ENCODE peak calls at places on chromosomes 16 and 17, in six cellular contexts. One of them, this sample, is unnamed.

GRCh38 chr16:85329059-85329812 is 217.0 kb upstream of the CIBAR2 start:
- DNase-seq in SHP77 treated with DMSO at 0.1 percent for 48 hours: peak
- DNase-seq in NCI-H2081: peak
- DNase-seq in AG08395: no peak
- DNase-seq in anterior cingulate cortex: no peak
- DNase-seq in effector memory CD8-positive, alpha-beta T cell: no peak
- DNase-seq in this sample: peak

GRCh38 chr16:59886021-59886420 is 1151.9 kb upstream of the GOT2 start:
- DNase-seq in SHP77 treated with DMSO at 0.1 percent for 48 hours: no peak
- DNase-seq in NCI-H2081: no peak
- DNase-seq in AG08395: peak
- DNase-seq in anterior cingulate cortex: no peak
- DNase-seq in effector memory CD8-positive, alpha-beta T cell: no peak
- DNase-seq in this sample: peak

GRCh38 chr16:84501077-84501735 is 3.3 kb downstream of the MEAK7 start:
- DNase-seq in SHP77 treated with DMSO at 0.1 percent for 48 hours: no peak
- DNase-seq in NCI-H2081: no peak
- DNase-seq in AG08395: peak
- DNase-seq in anterior cingulate cortex: no peak
- DNase-seq in effector memory CD8-positive, alpha-beta T cell: no peak
- DNase-seq in this sample: peak

GRCh38 chr17:57927048-57927723 is 28.0 kb downstream of the CUEDC1 start:
- DNase-seq in SHP77 treated with DMSO at 0.1 percent for 48 hours: peak
- DNase-seq in NCI-H2081: peak
- DNase-seq in AG08395: peak
- DNase-seq in anterior cingulate cortex: no peak
- DNase-seq in effector memory CD8-positive, alpha-beta T cell: no peak
- DNase-seq in this sample: peak

GRCh38 chr17:41775394-41776226 is 10.9 kb downstream of the JUP start:
- DNase-seq in SHP77 treated with DMSO at 0.1 percent for 48 hours: no peak
- DNase-seq in NCI-H2081: no peak
- DNase-seq in AG08395: no peak
- DNase-seq in anterior cingulate cortex: no peak
- DNase-seq in effector memory CD8-positive, alpha-beta T cell: no peak
- DNase-seq in this sample: no peak

GRCh38 chr16:16075463-16076399 is 126.3 kb downstream of the ABCC1 start:
- DNase-seq in SHP77 treated with DMSO at 0.1 percent for 48 hours: no peak
- DNase-seq in NCI-H2081: no peak
- DNase-seq in AG08395: no peak
- DNase-seq in anterior cingulate cortex: no peak
- DNase-seq in effector memory CD8-positive, alpha-beta T cell: no peak
- DNase-seq in this sample: no peak

GRCh38 chr17:76529224-76529642 is 8.3 kb downstream of the CYGB start:
- DNase-seq in SHP77 treated with DMSO at 0.1 percent for 48 hours: no peak
- DNase-seq in NCI-H2081: no peak
- DNase-seq in AG08395: peak
- DNase-seq in anterior cingulate cortex: peak
- DNase-seq in effector memory CD8-positive, alpha-beta T cell: no peak
- DNase-seq in this sample: peak

GRCh38 chr16:88306860-88307545 is 75.8 kb upstream of the ZNF469 start:
- DNase-seq in SHP77 treated with DMSO at 0.1 percent for 48 hours: no peak
- DNase-seq in NCI-H2081: no peak
- DNase-seq in AG08395: peak
- DNase-seq in anterior cingulate cortex: no peak
- DNase-seq in effector memory CD8-positive, alpha-beta T cell: no peak
- DNase-seq in this sample: peak

GRCh38 chr16:50676684-50677225 is 4.4 kb downstream of the SNX20 start:
- DNase-seq in SHP77 treated with DMSO at 0.1 percent for 48 hours: no peak
- DNase-seq in NCI-H2081: no peak
- DNase-seq in AG08395: no peak
- DNase-seq in anterior cingulate cortex: no peak
- DNase-seq in effector memory CD8-positive, alpha-beta T cell: no peak
- DNase-seq in this sample: no peak

This sample was measured in renal cortical epithelial cell.